ENCODE peak calls at places on chromosomes 11 and 22, in nine cellular contexts. One of them, this sample, is unnamed.

GRCh38 chr11:82701847-82702520 is 31.7 kb downstream of the FAM181B start:
- DNase-seq in K562: peak; percentile 61
- DNase-seq in Panc1: no peak
- DNase-seq in breast epithelium: no peak
- DNase-seq in HCT116: peak; percentile 24
- DNase-seq in neural progenitor cell: peak; percentile 74
- DNase-seq in OCI-LY7: peak; percentile 41
- DNase-seq in body of pancreas: peak; percentile 24
- DNase-seq in heart left ventricle: no peak
- DNase-seq in this sample: no peak

GRCh38 chr11:3155216-3155615 is 9.9 kb downstream of the OSBPL5 start:
- DNase-seq in Panc1: no peak
- DNase-seq in neural progenitor cell: no peak
- DNase-seq in breast epithelium: no peak
- DNase-seq in HCT116: no peak
- DNase-seq in OCI-LY7: no peak
- DNase-seq in K562: no peak
- DNase-seq in heart left ventricle: peak; percentile 33
- DNase-seq in body of pancreas: no peak
- DNase-seq in this sample: no peak

GRCh38 chr11:5815534-5815933 is 6.8 kb downstream of the OR52N2 start:
- DNase-seq in breast epithelium: no peak
- DNase-seq in HCT116: no peak
- DNase-seq in K562: peak; percentile 23
- DNase-seq in neural progenitor cell: no peak
- DNase-seq in Panc1: no peak
- DNase-seq in heart left ventricle: no peak
- DNase-seq in body of pancreas: no peak
- DNase-seq in OCI-LY7: no peak
- DNase-seq in this sample: no peak

GRCh38 chr11:76241243-76242000 is 35.1 kb upstream of the WNT11 start:
- DNase-seq in Panc1: no peak
- DNase-seq in OCI-LY7: no peak
- DNase-seq in HCT116: no peak
- DNase-seq in breast epithelium: no peak
- DNase-seq in K562: no peak
- DNase-seq in neural progenitor cell: no peak
- DNase-seq in heart left ventricle: no peak
- DNase-seq in body of pancreas: no peak
- DNase-seq in this sample: no peak

GRCh38 chr11:134503596-134503995 is 91.6 kb upstream of the B3GAT1 start:
- DNase-seq in heart left ventricle: no peak
- DNase-seq in OCI-LY7: no peak
- DNase-seq in neural progenitor cell: no peak
- DNase-seq in Panc1: no peak
- DNase-seq in HCT116: no peak
- DNase-seq in breast epithelium: no peak
- DNase-seq in K562: no peak
- DNase-seq in body of pancreas: no peak
- DNase-seq in this sample: no peak

GRCh38 chr22:37148031-37148651 is 1.6 kb downstream of the IL2RB start:
- DNase-seq in K562: no peak
- DNase-seq in HCT116: no peak
- DNase-seq in heart left ventricle: peak; percentile 1
- DNase-seq in body of pancreas: no peak
- DNase-seq in Panc1: no peak
- DNase-seq in neural progenitor cell: no peak
- DNase-seq in breast epithelium: no peak
- DNase-seq in OCI-LY7: no peak
- DNase-seq in this sample: no peak

GRCh38 chr22:30187094-30187493 is 59.5 kb downstream of the LIF start:
- DNase-seq in HCT116: no peak
- DNase-seq in OCI-LY7: no peak
- DNase-seq in neural progenitor cell: no peak
- DNase-seq in heart left ventricle: no peak
- DNase-seq in K562: no peak
- DNase-seq in breast epithelium: no peak
- DNase-seq in Panc1: no peak
- DNase-seq in body of pancreas: no peak
- DNase-seq in this sample: no peak

GRCh38 chr11:72634472-72635095 is 39.6 kb downstream of the PDE2A start:
- DNase-seq in breast epithelium: no peak
- DNase-seq in neural progenitor cell: no peak
- DNase-seq in heart left ventricle: peak; percentile 68
- DNase-seq in HCT116: no peak
- DNase-seq in K562: no peak
- DNase-seq in body of pancreas: no peak
- DNase-seq in Panc1: no peak
- DNase-seq in OCI-LY7: no peak
- DNase-seq in this sample: no peak

GRCh38 chr11:22432331-22433065 is 94.3 kb downstream of the SLC17A6 start:
- DNase-seq in body of pancreas: peak; percentile 48
- DNase-seq in OCI-LY7: no peak
- DNase-seq in Panc1: no peak
- DNase-seq in HCT116: no peak
- DNase-seq in breast epithelium: no peak
- DNase-seq in neural progenitor cell: peak; percentile 32
- DNase-seq in K562: peak; percentile 2
- DNase-seq in heart left ventricle: peak; percentile 62
- DNase-seq in this sample: no peak
- H3K4me3 ChIP-seq in body of pancreas: no peak overlapping the region
- H3K4me3 ChIP-seq in OCI-LY7: no peak overlapping the region
- H3K4me3 ChIP-seq in Panc1: no peak overlapping the region
- H3K4me3 ChIP-seq in HCT116: no peak overlapping the region
- H3K4me3 ChIP-seq in breast epithelium: peak overlapping the region; percentile 54
- H3K4me3 ChIP-seq in neural progenitor cell: no peak overlapping the region
- H3K4me3 ChIP-seq in K562: no peak overlapping the region
- H3K4me3 ChIP-seq in heart left ventricle: peak overlapping the region; percentile 58
- H3K4me3 ChIP-seq in this sample: no peak overlapping the region

GRCh38 chr11:70046089-70046488 is 32.0 kb upstream of the ANO1 start:
- DNase-seq in K562: no peak
- DNase-seq in neural progenitor cell: no peak
- DNase-seq in breast epithelium: no peak
- DNase-seq in body of pancreas: no peak
- DNase-seq in Panc1: no peak
- DNase-seq in OCI-LY7: no peak
- DNase-seq in HCT116: no peak
- DNase-seq in heart left ventricle: no peak
- DNase-seq in this sample: no peak

GRCh38 chr11:70043482-70043881 is 34.6 kb upstream of the ANO1 start:
- DNase-seq in breast epithelium: no peak
- DNase-seq in OCI-LY7: no peak
- DNase-seq in body of pancreas: no peak
- DNase-seq in HCT116: no peak
- DNase-seq in neural progenitor cell: no peak
- DNase-seq in heart left ventricle: no peak
- DNase-seq in K562: no peak
- DNase-seq in Panc1: no peak
- DNase-seq in this sample: no peak

GRCh38 chr11:70050243-70050642 is 27.9 kb upstream of the ANO1 start:
- DNase-seq in Panc1: no peak
- DNase-seq in heart left ventricle: no peak
- DNase-seq in body of pancreas: no peak
- DNase-seq in OCI-LY7: no peak
- DNase-seq in neural progenitor cell: no peak
- DNase-seq in breast epithelium: no peak
- DNase-seq in HCT116: no peak
- DNase-seq in K562: no peak
- DNase-seq in this sample: no peak

GRCh38 chr11:70049045-70049444 is 29.1 kb upstream of the ANO1 start:
- DNase-seq in OCI-LY7: no peak
- DNase-seq in body of pancreas: no peak
- DNase-seq in Panc1: no peak
- DNase-seq in neural progenitor cell: no peak
- DNase-seq in K562: no peak
- DNase-seq in HCT116: no peak
- DNase-seq in heart left ventricle: no peak
- DNase-seq in breast epithelium: no peak
- DNase-seq in this sample: no peak

DNA sequence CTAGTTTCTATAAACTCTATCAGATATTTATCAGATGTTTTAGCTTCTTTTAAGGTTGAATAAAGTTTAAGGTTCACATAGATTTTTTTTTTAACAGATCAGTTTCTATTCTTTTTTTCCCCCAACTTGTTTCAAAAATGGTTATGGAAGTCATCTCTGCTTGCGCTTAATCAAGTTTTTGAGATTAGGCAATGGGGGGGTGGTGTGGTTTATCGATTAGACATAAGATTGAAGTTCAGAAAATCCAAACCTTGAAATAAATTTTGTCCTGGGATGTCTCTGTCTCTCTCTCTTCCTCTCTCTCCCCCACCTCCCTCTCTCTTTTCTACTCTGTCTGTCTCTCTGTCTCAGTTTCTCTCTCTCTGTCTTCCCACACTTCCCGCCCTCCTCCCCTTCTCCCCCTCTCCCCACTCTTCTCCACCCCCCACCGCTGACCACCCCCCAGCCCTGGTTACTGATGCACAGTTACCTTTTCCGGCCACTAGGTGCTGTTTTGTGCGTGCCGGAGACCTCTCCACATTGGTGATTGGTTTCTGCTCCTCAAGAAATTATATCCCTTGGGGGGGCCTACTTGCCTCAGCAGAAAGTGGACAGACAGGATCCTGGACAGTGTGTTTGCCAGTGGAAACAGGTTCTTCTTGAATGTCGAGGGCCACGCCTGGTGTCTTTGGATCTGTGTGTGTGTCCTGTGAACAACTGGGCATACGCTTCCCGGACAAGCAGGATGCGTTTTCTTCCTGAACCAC is 29.7 kb upstream of the ANO1 start:
- DNase-seq in neural progenitor cell: peak; percentile 69
- DNase-seq in OCI-LY7: no peak
- DNase-seq in body of pancreas: no peak
- DNase-seq in heart left ventricle: no peak
- DNase-seq in K562: peak; percentile 19
- DNase-seq in breast epithelium: peak; percentile 91
- DNase-seq in Panc1: no peak
- DNase-seq in HCT116: peak; percentile 55
- DNase-seq in this sample: no peak
- TF ChIP-seq CTCF in neural progenitor cell: peak; percentile 61
- TF ChIP-seq CTCF in OCI-LY7: peak; percentile 58
- TF ChIP-seq CTCF in body of pancreas: no peak
- TF ChIP-seq CTCF in heart left ventricle: no peak
- TF ChIP-seq CTCF in K562: peak; percentile 34
- TF ChIP-seq CTCF in breast epithelium: peak; percentile 26
- TF ChIP-seq CTCF in Panc1: peak; percentile 78
- TF ChIP-seq CTCF in HCT116: peak; percentile 41
- TF ChIP-seq CTCF in this sample: peak; percentile 51

GRCh38 chr11:10749476-10749875 is 1.6 kb upstream of the CTR9 start:
- DNase-seq in heart left ventricle: no peak
- DNase-seq in OCI-LY7: no peak
- DNase-seq in neural progenitor cell: no peak
- DNase-seq in K562: peak; percentile 54
- DNase-seq in breast epithelium: no peak
- DNase-seq in Panc1: no peak
- DNase-seq in body of pancreas: no peak
- DNase-seq in HCT116: no peak
- DNase-seq in this sample: no peak

GRCh38 chr11:10752061-10752460 is 1.0 kb downstream of the CTR9 start:
- DNase-seq in OCI-LY7: peak; percentile 15
- DNase-seq in K562: no peak
- DNase-seq in neural progenitor cell: no peak
- DNase-seq in heart left ventricle: no peak
- DNase-seq in HCT116: no peak
- DNase-seq in breast epithelium: no peak
- DNase-seq in body of pancreas: no peak
- DNase-seq in Panc1: no peak
- DNase-seq in this sample: no peak

GRCh38 chr11:10751581-10751940 is 515 bp downstream of the CTR9 start:
- DNase-seq in HCT116: no peak
- DNase-seq in K562: no peak
- DNase-seq in body of pancreas: no peak
- DNase-seq in neural progenitor cell: no peak
- DNase-seq in heart left ventricle: no peak
- DNase-seq in Panc1: no peak
- DNase-seq in breast epithelium: no peak
- DNase-seq in OCI-LY7: no peak
- DNase-seq in this sample: no peak

GRCh38 chr11:10750838-10751580 is at the start of gene CTR9:
- DNase-seq in HCT116: peak; percentile 83
- DNase-seq in Panc1: peak; percentile 94
- DNase-seq in body of pancreas: peak; percentile 93
- DNase-seq in heart left ventricle: peak; percentile 96
- DNase-seq in neural progenitor cell: peak; percentile 97
- DNase-seq in breast epithelium: peak; percentile 86
- DNase-seq in OCI-LY7: peak; percentile 93
- DNase-seq in K562: peak; percentile 96
- DNase-seq in this sample: peak; percentile 93

GRCh38 chr11:10752486-10752885 is 1.4 kb downstream of the CTR9 start:
- DNase-seq in HCT116: no peak
- DNase-seq in breast epithelium: no peak
- DNase-seq in OCI-LY7: no peak
- DNase-seq in body of pancreas: no peak
- DNase-seq in heart left ventricle: no peak
- DNase-seq in Panc1: no peak
- DNase-seq in neural progenitor cell: no peak
- DNase-seq in K562: no peak
- DNase-seq in this sample: no peak
- H3K4me3 ChIP-seq in HCT116: peak overlapping the region; percentile 94
- H3K4me3 ChIP-seq in breast epithelium: peak overlapping the region; percentile 89
- H3K4me3 ChIP-seq in OCI-LY7: peak overlapping the region; percentile 95
- H3K4me3 ChIP-seq in body of pancreas: peak overlapping the region; percentile 78
- H3K4me3 ChIP-seq in heart left ventricle: peak overlapping the region; percentile 93
- H3K4me3 ChIP-seq in Panc1: peak overlapping the region; percentile 93
- H3K4me3 ChIP-seq in neural progenitor cell: peak overlapping the region; percentile 88
- H3K4me3 ChIP-seq in K562: peak overlapping the region; percentile 63
- H3K4me3 ChIP-seq in this sample: peak overlapping the region; percentile 44

GRCh38 chr11:116221351-116221750 is 551.4 kb downstream of the BUD13 start:
- DNase-seq in HCT116: no peak
- DNase-seq in OCI-LY7: no peak
- DNase-seq in body of pancreas: no peak
- DNase-seq in Panc1: no peak
- DNase-seq in heart left ventricle: no peak
- DNase-seq in neural progenitor cell: no peak
- DNase-seq in breast epithelium: no peak
- DNase-seq in K562: no peak
- DNase-seq in this sample: no peak

GRCh38 chr11:116215471-116216113 is 557.2 kb downstream of the BUD13 start:
- DNase-seq in Panc1: no peak
- DNase-seq in K562: peak; percentile 6
- DNase-seq in HCT116: no peak
- DNase-seq in body of pancreas: no peak
- DNase-seq in breast epithelium: no peak
- DNase-seq in neural progenitor cell: peak; percentile 44
- DNase-seq in OCI-LY7: peak; percentile 13
- DNase-seq in heart left ventricle: no peak
- DNase-seq in this sample: no peak

GRCh38 chr11:116219171-116219635 is 553.6 kb downstream of the BUD13 start:
- DNase-seq in K562: no peak
- DNase-seq in breast epithelium: no peak
- DNase-seq in HCT116: no peak
- DNase-seq in heart left ventricle: peak; percentile 26
- DNase-seq in Panc1: no peak
- DNase-seq in neural progenitor cell: no peak
- DNase-seq in OCI-LY7: no peak
- DNase-seq in body of pancreas: no peak
- DNase-seq in this sample: no peak

GRCh38 chr11:116217441-116217840 is 555.3 kb downstream of the BUD13 start:
- DNase-seq in HCT116: no peak
- DNase-seq in Panc1: no peak
- DNase-seq in breast epithelium: no peak
- DNase-seq in body of pancreas: no peak
- DNase-seq in neural progenitor cell: no peak
- DNase-seq in K562: no peak
- DNase-seq in heart left ventricle: no peak
- DNase-seq in OCI-LY7: no peak
- DNase-seq in this sample: no peak

DNA sequence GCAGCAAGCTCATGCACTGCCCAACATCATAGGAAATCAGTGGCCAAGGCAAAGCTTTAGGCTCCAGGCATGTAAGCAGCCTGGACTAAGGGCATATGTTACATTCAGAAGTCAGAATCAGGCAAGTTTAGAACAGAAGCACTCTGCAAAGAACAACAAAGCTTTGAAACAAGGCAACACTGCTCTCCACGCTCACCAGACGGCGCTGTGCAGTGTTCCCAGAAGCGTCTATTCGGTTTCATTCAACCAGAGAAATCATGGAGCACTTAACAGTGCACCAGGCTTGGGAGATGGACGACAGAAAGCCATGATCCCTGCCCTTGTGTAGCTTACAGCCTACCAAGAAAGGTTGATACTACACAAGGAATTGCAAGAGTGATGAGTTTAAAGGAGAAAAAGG is 555.8 kb downstream of the BUD13 start:
- DNase-seq in neural progenitor cell: no peak
- DNase-seq in HCT116: peak; percentile 27
- DNase-seq in breast epithelium: no peak
- DNase-seq in body of pancreas: peak; percentile 22
- DNase-seq in K562: peak; percentile 55
- DNase-seq in Panc1: no peak
- DNase-seq in heart left ventricle: no peak
- DNase-seq in OCI-LY7: no peak
- DNase-seq in this sample: no peak
- TF ChIP-seq CTCF in neural progenitor cell: no peak
- TF ChIP-seq CTCF in HCT116: peak; percentile 61
- TF ChIP-seq CTCF in breast epithelium: peak; percentile 27
- TF ChIP-seq CTCF in body of pancreas: peak; percentile 59
- TF ChIP-seq CTCF in K562: peak; percentile 77
- TF ChIP-seq CTCF in Panc1: peak; percentile 43
- TF ChIP-seq CTCF in heart left ventricle: peak; percentile 40
- TF ChIP-seq CTCF in OCI-LY7: no peak
- TF ChIP-seq CTCF in this sample: no peak

This sample was measured in RWPE2.